ENCODE peak calls at places on chromosomes 13 and 19, in ten cellular contexts. T is RWPE2, Y is AG09309, A is heart left ventricle, S is tibial artery, P is upper lobe of right lung, N is fibroblast of the aortic adventitia, U is testis, F is colonic mucosa, E is A549. W is an unnamed sample.

GRCh38 chr13:110010433-110011135 is 224.2 kb upstream of the IRS2 start:
- DNase-seq in P (no peak), E (no peak), N (peak), S (no peak), U (no peak), Y (no peak), A (no peak), T (no peak), F (no peak), W (no peak)

GRCh38 chr13:35872369-35872768 is 258.8 kb downstream of the DCLK1 start:
- DNase-seq in S (no peak), Y (no peak), E (no peak), A (no peak), F (no peak), U (no peak), T (no peak), P (no peak), N (no peak), W (no peak)

GRCh38 chr13:31982540-31982939 is 49.0 kb upstream of the FRY start:
- DNase-seq in F (peak), E (peak), P (peak), A (peak), N (peak), U (peak), Y (peak), S (peak), T (peak), W (peak)

GRCh38 chr13:34750078-34750703 is 191.9 kb upstream of the NBEA start:
- DNase-seq in T (no peak), A (peak), S (no peak), E (no peak), U (peak), F (no peak), Y (no peak), P (peak), N (no peak), W (peak)

GRCh38 chr13:49571299-49572240 is 13.8 kb downstream of the RCBTB1 start:
- DNase-seq in A (no peak), T (no peak), Y (no peak), N (no peak), E (no peak), S (no peak), F (no peak), U (no peak), P (no peak), W (no peak)

GRCh38 chr13:59468396-59468795 is 695.3 kb downstream of the DIAPH3 start:
- DNase-seq in A (no peak), U (no peak), E (no peak), P (no peak), N (no peak), F (no peak), Y (no peak), S (no peak), T (no peak), W (no peak)

GRCh38 chr13:91066745-91067144 is 280.7 kb upstream of the MIR17HG start:
- DNase-seq in A (no peak), T (no peak), U (no peak), E (no peak), P (no peak), N (no peak), Y (no peak), S (no peak), F (no peak), W (no peak)

GRCh38 chr19:6610934-6611370 is 20.0 kb upstream of the CD70 start:
- DNase-seq in U (no peak), F (no peak), A (no peak), S (no peak), N (peak), T (no peak), E (peak), P (no peak), Y (peak), W (no peak)

GRCh38 chr13:39692650-39693438 is 37.4 kb downstream of the COG6 start:
- DNase-seq in Y (no peak), S (no peak), T (no peak), U (no peak), N (peak), P (no peak), A (no peak), E (no peak), F (no peak), W (no peak)

GRCh38 chr19:49092686-49093085 is 7.4 kb downstream of the SNRNP70 start:
- DNase-seq in U (no peak), S (no peak), F (no peak), A (no peak), Y (no peak), N (no peak), E (no peak), T (no peak), P (no peak), W (no peak)

GRCh38 chr13:25468330-25469178 is 96.8 kb downstream of the ATP8A2 start:
- DNase-seq in S (no peak), N (no peak), F (no peak), A (no peak), E (no peak), Y (no peak), T (no peak), P (no peak), U (peak), W (no peak)

GRCh38 chr13:111411186-111411858 is 90.9 kb downstream of the TEX29 start:
- DNase-seq in F (no peak), T (no peak), N (no peak), S (no peak), A (no peak), E (no peak), P (peak), U (no peak), Y (no peak), W (no peak)

GRCh38 chr13:111407381-111408131 is 87.1 kb downstream of the TEX29 start:
- DNase-seq in U (no peak), A (no peak), F (no peak), Y (no peak), P (peak), N (no peak), T (no peak), S (no peak), E (no peak), W (no peak)

GRCh38 chr13:111412251-111412650 is 91.8 kb downstream of the TEX29 start:
- DNase-seq in N (no peak), E (no peak), U (no peak), P (no peak), S (no peak), A (no peak), Y (no peak), T (no peak), F (no peak), W (no peak)

GRCh38 chr13:111409413-111409812 is 89.0 kb downstream of the TEX29 start:
- DNase-seq in A (no peak), S (no peak), F (no peak), E (no peak), Y (no peak), N (no peak), T (no peak), P (no peak), U (no peak), W (no peak)

GRCh38 chr13:111410232-111411021 is 90.0 kb downstream of the TEX29 start:
- DNase-seq in N (no peak), Y (no peak), P (no peak), S (no peak), F (peak), U (no peak), T (no peak), A (no peak), E (no peak), W (no peak)
- H3K4me3 ChIP-seq in N (no peak), Y (no peak), P (no peak), S (no peak), F (no peak), U (no peak), T (no peak), A (no peak), E (no peak), W (no peak)

GRCh38 chr19:9885077-9885552 is 50.0 kb downstream of the PIN1 start:
- DNase-seq in E (no peak), P (no peak), A (peak), F (no peak), U (peak), S (no peak), N (peak), Y (no peak), T (no peak), W (peak)
- TF ChIP-seq CTCF in E (no peak), P (peak), A (no peak), F (no peak), U (no peak), S (no peak), N (peak), Y (peak), T (no peak), W (no peak)

GRCh38 chr13:27455331-27455855 is 5.0 kb upstream of the MTIF3 start:
- DNase-seq in N (peak), A (no peak), F (no peak), S (no peak), E (no peak), T (no peak), P (no peak), Y (no peak), U (no peak), W (no peak)
- H3K4me3 ChIP-seq in N (peak), A (peak), F (no peak), S (peak), E (no peak), T (no peak), P (peak), Y (no peak), U (no peak), W (no peak)

GRCh38 chr13:71677114-71677513 is 189.9 kb downstream of the DACH1 start:
- DNase-seq in T (no peak), A (no peak), S (no peak), P (no peak), E (no peak), N (no peak), U (no peak), Y (no peak), F (no peak), W (no peak)

GRCh38 chr13:71672527-71672926 is 194.5 kb downstream of the DACH1 start:
- DNase-seq in Y (no peak), A (no peak), E (no peak), T (no peak), P (no peak), F (no peak), S (no peak), N (no peak), U (no peak), W (no peak)

GRCh38 chr13:71674776-71675352 is 192.1 kb downstream of the DACH1 start:
- DNase-seq in Y (no peak), A (no peak), F (no peak), E (no peak), N (no peak), S (no peak), T (no peak), U (peak), P (no peak), W (no peak)
- TF ChIP-seq CTCF in Y (no peak), A (no peak), F (no peak), E (no peak), N (no peak), S (no peak), T (peak), U (no peak), P (peak), W (no peak)

GRCh38 chr19:4297901-4298771 is 4.1 kb downstream of the TMIGD2 start:
- DNase-seq in E (no peak), Y (no peak), A (no peak), F (no peak), P (no peak), T (no peak), S (no peak), U (no peak), N (no peak), W (no peak)
- H3K4me3 ChIP-seq in E (no peak), Y (no peak), A (no peak), F (no peak), P (no peak), T (no peak), S (no peak), U (no peak), N (no peak), W (no peak)

DNA sequence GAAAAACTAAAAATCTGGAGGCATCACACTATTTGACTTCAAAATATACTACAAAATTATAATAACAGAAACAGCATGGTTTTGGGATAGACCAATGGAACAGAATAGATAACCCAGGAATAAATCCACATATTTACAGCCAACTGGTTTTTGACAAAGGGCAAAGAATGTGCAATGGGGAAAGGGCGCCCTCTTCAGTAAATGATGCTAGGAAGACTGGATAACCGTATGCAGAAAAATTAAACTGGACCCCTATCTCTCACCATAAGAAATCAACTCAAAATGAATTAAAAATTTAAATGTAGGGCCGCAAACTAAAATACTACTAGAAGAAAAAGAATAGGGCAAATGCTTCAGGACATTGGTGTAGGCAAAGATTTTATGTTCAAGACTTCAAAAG is 440.5 kb upstream of the SGCG start:
- DNase-seq in E (peak), N (no peak), A (no peak), S (no peak), F (no peak), T (no peak), U (no peak), Y (no peak), P (no peak), W (no peak)
- TF ChIP-seq CTCF in E (no peak), N (no peak), A (no peak), S (no peak), F (no peak), T (no peak), U (no peak), Y (no peak), P (peak), W (no peak)

GRCh38 chr19:677201-677600 is 1.0 kb downstream of the FSTL3 start:
- DNase-seq in P (peak), F (peak), A (peak), N (peak), Y (peak), S (peak), E (peak), T (peak), U (peak), W (peak)

GRCh38 chr19:676343-677105 is at the start of gene FSTL3:
- DNase-seq in A (peak), S (no peak), F (no peak), E (peak), U (no peak), P (no peak), Y (no peak), N (peak), T (no peak), W (peak)

GRCh38 chr19:674282-675151 is 1.7 kb upstream of the FSTL3 start:
- DNase-seq in T (no peak), N (no peak), P (no peak), U (peak), E (no peak), A (peak), S (no peak), Y (no peak), F (no peak), W (no peak)

GRCh38 chr19:677601-678380 is 1.6 kb downstream of the FSTL3 start:
- DNase-seq in N (peak), T (no peak), A (no peak), E (peak), P (peak), U (no peak), F (no peak), Y (no peak), S (no peak), W (no peak)

DNA sequence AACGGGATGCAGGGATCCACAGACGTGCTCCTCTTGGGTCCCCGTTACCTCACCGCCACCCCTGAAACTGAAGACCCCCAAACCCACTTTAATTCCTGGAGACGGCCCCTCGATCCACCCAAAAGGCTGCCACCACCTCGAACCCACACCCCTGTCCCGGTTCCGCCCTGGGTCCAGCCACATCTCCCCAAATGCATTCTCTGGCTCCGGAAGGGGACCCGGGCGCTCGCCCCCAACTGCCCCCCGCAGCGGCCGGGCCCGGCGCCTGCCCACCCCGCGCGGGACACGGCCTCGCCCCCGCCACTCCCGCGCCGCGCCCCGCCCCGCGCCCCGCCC is 217 bp upstream of the FSTL3 start:
- DNase-seq in E (no peak), T (no peak), Y (no peak), A (no peak), P (no peak), U (no peak), N (no peak), F (no peak), S (no peak), W (no peak)
- H3K4me3 ChIP-seq in E (peak), T (peak), Y (peak), A (peak), P (peak), U (peak), N (peak), F (no peak), S (peak), W (peak)

GRCh38 chr19:45276284-45276687 is 25.2 kb downstream of the MARK4 start:
- DNase-seq in S (no peak), U (peak), Y (no peak), P (no peak), N (no peak), T (no peak), A (no peak), F (no peak), E (no peak), W (no peak)
- TF ChIP-seq CTCF in S (no peak), U (no peak), Y (no peak), P (no peak), N (no peak), T (no peak), A (no peak), F (no peak), E (no peak), W (no peak)

DNA sequence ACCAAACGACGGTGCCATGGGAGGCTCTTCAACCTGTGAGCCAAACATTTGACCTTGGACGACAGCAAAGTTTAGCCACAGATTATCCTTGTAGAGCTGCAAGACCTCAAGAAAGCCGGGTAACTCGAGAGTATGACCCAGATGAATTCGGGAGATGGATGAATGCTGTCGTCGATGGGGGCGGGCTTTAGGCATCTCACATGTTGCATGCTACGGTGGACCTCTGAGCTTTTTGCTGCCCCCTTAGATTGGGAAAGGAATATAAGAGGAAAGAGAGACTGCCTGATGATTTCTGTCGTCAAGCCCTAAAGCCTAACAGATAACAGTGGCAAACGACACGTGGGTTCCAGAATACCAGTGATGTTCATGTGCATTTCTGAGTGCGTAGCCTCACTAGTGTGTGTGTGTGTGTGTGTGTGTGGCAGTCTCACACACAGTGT is 716 bp upstream of the ABCC4 start:
- DNase-seq in F (no peak), A (no peak), P (no peak), T (no peak), S (no peak), Y (no peak), N (no peak), E (no peak), U (no peak), W (no peak)
- H3K4me3 ChIP-seq in F (peak), A (peak), P (peak), T (peak), S (peak), Y (peak), N (peak), E (peak), U (peak), W (peak)

GRCh38 chr19:5444431-5444830 is 10.8 kb upstream of the ZNRF4 start:
- DNase-seq in T (no peak), S (no peak), E (no peak), U (no peak), A (no peak), P (no peak), Y (no peak), N (no peak), F (no peak), W (no peak)
- TF ChIP-seq CTCF in T (no peak), S (no peak), E (no peak), U (no peak), A (no peak), P (no peak), Y (no peak), N (no peak), F (no peak), W (no peak)